ENCODE peak calls at places on chromosome 6, in nine cellular contexts. E, L, V, W, F, R, G, X and N are unnamed samples.

GRCh38 chr6:62285612-62286469 is at the start of gene KHDRBS2:
- DNase-seq in E (no peak), L (peak; percentile 73), V (peak; percentile 70), W (no peak), F (no peak), R (peak; percentile 95), G (peak; percentile 91), X (no peak), N (no peak)

GRCh38 chr6:163392533-163392932 is 22.0 kb upstream of the QKI start:
- DNase-seq in E (no peak), L (peak; percentile 60), V (peak; percentile 45), W (no peak), F (peak; percentile 81), R (peak; percentile 55), G (peak; percentile 65), X (peak; percentile 33), N (peak; percentile 94)

GRCh38 chr6:52293067-52293466 is 8.5 kb upstream of the MCM3 start:
- DNase-seq in E (no peak), L (no peak), V (no peak), W (no peak), F (no peak), R (no peak), G (no peak), X (no peak), N (no peak)

GRCh38 chr6:161584051-161584450 is 310.2 kb upstream of the AGPAT4 start:
- DNase-seq in E (no peak), L (no peak), V (no peak), W (no peak), F (peak; percentile 29), R (no peak), G (no peak), X (no peak), N (peak; percentile 58)

GRCh38 chr6:168916576-168917207 is 337.0 kb downstream of the THBS2 start:
- DNase-seq in E (no peak), L (no peak), V (peak; percentile 29), W (no peak), F (no peak), R (no peak), G (no peak), X (no peak), N (no peak)

GRCh38 chr6:31702421-31702818 is 704 bp downstream of the ABHD16A start:
- DNase-seq in E (no peak), L (no peak), V (no peak), W (no peak), F (peak; percentile 8), R (no peak), G (no peak), X (no peak), N (no peak)

GRCh38 chr6:81859884-81860283 is 107.4 kb upstream of the TENT5A start:
- DNase-seq in E (no peak), L (peak; percentile 36), V (peak; percentile 50), W (no peak), F (no peak), R (no peak), G (no peak), X (no peak), N (no peak)

GRCh38 chr6:10276106-10276505 is 138.8 kb downstream of the TFAP2A start:
- DNase-seq in E (no peak), L (no peak), V (no peak), W (no peak), F (peak; percentile 71), R (no peak), G (no peak), X (peak; percentile 31), N (peak; percentile 44)

GRCh38 chr6:148934956-148935355 is 188.1 kb downstream of the UST start:
- DNase-seq in E (no peak), L (no peak), V (no peak), W (no peak), F (no peak), R (no peak), G (no peak), X (no peak), N (no peak)

GRCh38 chr6:30570760-30571084 is 520 bp upstream of the ABCF1 start:
- DNase-seq in E (no peak), L (no peak), V (peak; percentile 39), W (no peak), F (no peak), R (no peak), G (no peak), X (no peak), N (no peak)

GRCh38 chr6:120869397-120869796 is 464.9 kb downstream of the TBC1D32 start:
- DNase-seq in E (no peak), L (no peak), V (no peak), W (no peak), F (peak; percentile 3), R (peak; percentile 23), G (no peak), X (no peak), N (peak; percentile 18)

GRCh38 chr6:24225838-24226237 is 99.8 kb downstream of the NRSN1 start:
- DNase-seq in E (no peak), L (no peak), V (no peak), W (no peak), F (no peak), R (no peak), G (no peak), X (no peak), N (no peak)

GRCh38 chr6:28335040-28335563 is 846 bp downstream of the ZSCAN31 start:
- DNase-seq in E (no peak), L (no peak), V (no peak), W (no peak), F (no peak), R (no peak), G (peak; percentile 46), X (no peak), N (no peak)

GRCh38 chr6:42482126-42482525 is 30.4 kb upstream of the TRERF1 start:
- DNase-seq in E (no peak), L (no peak), V (no peak), W (no peak), F (no peak), R (peak; percentile 49), G (no peak), X (peak; percentile 34), N (no peak)

GRCh38 chr6:31308050-31308844 is 36.4 kb upstream of the HLA-C start:
- DNase-seq in E (peak; percentile 76), L (no peak), V (no peak), W (peak; percentile 84), F (no peak), R (peak; percentile 9), G (peak; percentile 93), X (no peak), N (peak; percentile 17)

GRCh38 chr6:87808005-87808757 is 106.1 kb upstream of the AKIRIN2 start:
- DNase-seq in E (no peak), L (no peak), V (no peak), W (no peak), F (peak; percentile 91), R (no peak), G (no peak), X (peak; percentile 37), N (peak; percentile 95)

GRCh38 chr6:48389146-48390043 is 278.4 kb upstream of the PTCHD4 start:
- DNase-seq in E (no peak), L (peak; percentile 17), V (no peak), W (no peak), F (no peak), R (no peak), G (no peak), X (no peak), N (no peak)

GRCh38 chr6:150087336-150087735 is 18.4 kb upstream of the ULBP3 start:
- DNase-seq in E (no peak), L (no peak), V (no peak), W (no peak), F (no peak), R (no peak), G (no peak), X (no peak), N (no peak)
- H3K27me3 ChIP-seq in E (no peaks in the 10 kb centered on the region), L (peaks cover 4% of the 10 kb centered on the region), V (peaks cover 27% of the 10 kb centered on the region), W (peaks cover 3% of the 10 kb centered on the region), F (peaks cover 5% of the 10 kb centered on the region), R (peaks cover 11% of the 10 kb centered on the region), G (peaks cover 2% of the 10 kb centered on the region), X (peaks cover 25% of the 10 kb centered on the region), N (no peaks in the 10 kb centered on the region)

DNA sequence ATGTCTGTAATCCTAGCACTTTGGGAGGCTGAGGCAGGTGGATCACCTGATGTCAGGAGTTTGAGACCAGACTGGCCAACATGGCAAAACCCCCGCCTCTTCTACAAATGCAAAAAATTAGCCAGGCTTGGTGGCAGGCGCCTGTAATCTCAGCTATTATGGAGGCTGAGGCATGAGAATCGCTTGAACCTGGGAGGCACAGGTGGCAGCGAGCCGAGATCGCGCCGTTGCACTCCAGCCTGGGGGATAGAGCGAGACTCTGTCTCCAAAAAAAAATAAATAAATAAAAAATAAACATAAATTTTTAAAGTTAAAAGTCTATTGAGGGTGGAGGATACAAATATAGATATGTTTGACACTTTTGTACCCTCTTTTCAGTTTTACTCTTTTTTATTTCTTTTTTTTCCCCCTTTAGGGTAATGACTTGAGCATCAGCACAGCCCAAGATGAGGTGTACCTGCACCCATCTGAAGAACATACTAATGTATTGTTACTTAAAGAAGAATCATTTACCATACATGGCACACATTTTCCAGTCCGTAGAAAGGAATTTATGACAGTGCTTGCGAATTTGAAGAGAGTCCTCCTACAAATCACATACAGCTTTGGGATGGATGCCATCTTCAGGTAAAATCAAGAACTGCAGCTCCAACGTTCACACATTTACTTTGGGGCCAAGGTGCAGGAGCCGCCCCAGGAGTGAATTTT is 368.9 kb downstream of the LAMA2 start:
- DNase-seq in E (peak; percentile 54), L (peak; percentile 37), V (peak; percentile 31), W (peak; percentile 44), F (peak; percentile 83), R (peak; percentile 80), G (no peak), X (peak; percentile 75), N (peak; percentile 40)
- H3K27ac ChIP-seq in E (no peak overlapping the region), L (no peak overlapping the region), V (no peak overlapping the region), W (no peak overlapping the region), F (no peak overlapping the region), R (no peak overlapping the region), G (no peak overlapping the region), X (no peak overlapping the region), N (no peak overlapping the region)

DNA sequence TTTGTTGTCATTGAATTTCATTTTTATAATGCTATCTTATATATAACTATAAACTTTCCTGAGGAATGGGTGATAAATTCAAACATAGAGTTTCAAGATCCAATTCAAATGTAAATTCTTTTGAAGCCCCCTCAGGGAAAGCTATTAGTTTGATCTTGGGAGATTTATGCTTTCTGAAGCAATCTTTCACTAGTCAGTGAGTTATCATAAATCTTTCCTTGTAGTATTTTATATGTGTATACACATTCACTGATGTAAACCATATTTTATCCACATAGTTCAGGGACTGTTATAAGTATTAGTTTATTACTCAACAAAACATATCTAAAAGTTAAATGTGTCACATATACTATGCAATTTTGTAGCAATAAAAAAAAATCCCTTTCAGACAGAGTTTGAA is 2.9 kb upstream of the EPM2A start:
- DNase-seq in E (no peak), L (no peak), V (no peak), W (no peak), F (no peak), R (no peak), G (no peak), X (no peak), N (no peak)
- H3K27me3 ChIP-seq in E (no peaks in the 10 kb centered on the region), L (no peaks in the 10 kb centered on the region), V (no peaks in the 10 kb centered on the region), W (no peaks in the 10 kb centered on the region), F (no peaks in the 10 kb centered on the region), R (no peaks in the 10 kb centered on the region), G (no peaks in the 10 kb centered on the region), X (no peaks in the 10 kb centered on the region), N (no peaks in the 10 kb centered on the region)

DNA sequence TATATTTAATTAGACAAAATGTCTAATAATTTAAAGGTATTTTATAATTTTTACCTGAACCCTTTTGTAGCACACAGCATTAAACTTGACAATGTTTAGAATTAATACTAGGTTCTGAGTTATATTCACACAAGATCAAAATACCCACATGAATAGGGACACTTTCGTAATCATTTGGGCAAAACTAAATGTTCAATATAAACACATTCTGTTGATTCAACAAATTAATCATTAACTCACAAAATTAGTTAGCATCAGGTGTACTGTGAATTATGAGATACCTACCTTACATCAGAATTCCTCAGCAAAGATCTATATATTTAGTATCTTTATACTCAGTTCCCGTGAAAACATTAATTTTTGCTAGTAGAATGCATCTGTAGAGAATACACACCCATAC is 481.5 kb upstream of the MANEA start:
- DNase-seq in E (no peak), L (no peak), V (no peak), W (no peak), F (no peak), R (no peak), G (no peak), X (no peak), N (no peak)
- H3K27ac ChIP-seq in E (no peak overlapping the region), L (no peak overlapping the region), V (no peak overlapping the region), W (no peak overlapping the region), F (no peak overlapping the region), R (no peak overlapping the region), G (no peak overlapping the region), X (no peak overlapping the region), N (no peak overlapping the region)